ENCODE peak calls at places on chromosomes 1 and 21, in seven cellular contexts. One of them, this sample, is unnamed.

GRCh38 chr1:92446546-92446945 is 40.2 kb downstream of the GFI1 start:
- DNase-seq in hepatocyte: peak
- DNase-seq in Calu3: no peak
- DNase-seq in bronchial epithelial cell: peak
- DNase-seq in activated CD8-positive, alpha-beta T cell treated with anti-CD3 and anti-CD28 coated beads for 36 hours: no peak
- DNase-seq in omental fat pad: no peak
- DNase-seq in GM06990: no peak
- DNase-seq in this sample: no peak

GRCh38 chr1:49298304-49298703 is 521.6 kb upstream of the BEND5 start:
- DNase-seq in hepatocyte: no peak
- DNase-seq in Calu3: peak
- DNase-seq in bronchial epithelial cell: no peak
- DNase-seq in activated CD8-positive, alpha-beta T cell treated with anti-CD3 and anti-CD28 coated beads for 36 hours: no peak
- DNase-seq in omental fat pad: peak
- DNase-seq in GM06990: no peak
- DNase-seq in this sample: peak

GRCh38 chr1:209249280-209249670 is 334.2 kb upstream of the CAMK1G start:
- DNase-seq in hepatocyte: no peak
- DNase-seq in Calu3: no peak
- DNase-seq in bronchial epithelial cell: no peak
- DNase-seq in activated CD8-positive, alpha-beta T cell treated with anti-CD3 and anti-CD28 coated beads for 36 hours: no peak
- DNase-seq in omental fat pad: no peak
- DNase-seq in GM06990: no peak
- DNase-seq in this sample: no peak

GRCh38 chr21:22201669-22202068 is 1203.5 kb downstream of the NCAM2 start:
- DNase-seq in hepatocyte: no peak
- DNase-seq in Calu3: no peak
- DNase-seq in bronchial epithelial cell: no peak
- DNase-seq in activated CD8-positive, alpha-beta T cell treated with anti-CD3 and anti-CD28 coated beads for 36 hours: no peak
- DNase-seq in omental fat pad: no peak
- DNase-seq in GM06990: no peak
- DNase-seq in this sample: no peak

GRCh38 chr1:191788551-191788950 is 369.7 kb upstream of the RGS18 start:
- DNase-seq in hepatocyte: no peak
- DNase-seq in Calu3: no peak
- DNase-seq in bronchial epithelial cell: no peak
- DNase-seq in activated CD8-positive, alpha-beta T cell treated with anti-CD3 and anti-CD28 coated beads for 36 hours: no peak
- DNase-seq in omental fat pad: no peak
- DNase-seq in GM06990: no peak
- DNase-seq in this sample: no peak

GRCh38 chr1:177948336-177948972 is 21.4 kb downstream of the SEC16B start:
- DNase-seq in hepatocyte: peak
- DNase-seq in Calu3: peak
- DNase-seq in bronchial epithelial cell: peak
- DNase-seq in activated CD8-positive, alpha-beta T cell treated with anti-CD3 and anti-CD28 coated beads for 36 hours: peak
- DNase-seq in omental fat pad: no peak
- DNase-seq in GM06990: no peak
- DNase-seq in this sample: peak

GRCh38 chr1:2257245-2257627 is 29.1 kb downstream of the SKI start:
- DNase-seq in hepatocyte: no peak
- DNase-seq in Calu3: no peak
- DNase-seq in bronchial epithelial cell: no peak
- DNase-seq in activated CD8-positive, alpha-beta T cell treated with anti-CD3 and anti-CD28 coated beads for 36 hours: no peak
- DNase-seq in omental fat pad: no peak
- DNase-seq in GM06990: no peak
- DNase-seq in this sample: peak

GRCh38 chr1:51870603-51871350 is 7.8 kb downstream of the NRDC start:
- DNase-seq in hepatocyte: no peak
- DNase-seq in Calu3: no peak
- DNase-seq in bronchial epithelial cell: no peak
- DNase-seq in activated CD8-positive, alpha-beta T cell treated with anti-CD3 and anti-CD28 coated beads for 36 hours: no peak
- DNase-seq in omental fat pad: no peak
- DNase-seq in GM06990: no peak
- DNase-seq in this sample: no peak

GRCh38 chr1:161209790-161210409 is 5.2 kb upstream of the FCER1G start:
- DNase-seq in hepatocyte: peak
- DNase-seq in Calu3: peak
- DNase-seq in bronchial epithelial cell: peak
- DNase-seq in activated CD8-positive, alpha-beta T cell treated with anti-CD3 and anti-CD28 coated beads for 36 hours: peak
- DNase-seq in omental fat pad: peak
- DNase-seq in GM06990: peak
- DNase-seq in this sample: peak

GRCh38 chr1:50332941-50333594 is 90.2 kb downstream of the DMRTA2 start:
- DNase-seq in hepatocyte: peak
- DNase-seq in Calu3: peak
- DNase-seq in bronchial epithelial cell: no peak
- DNase-seq in activated CD8-positive, alpha-beta T cell treated with anti-CD3 and anti-CD28 coated beads for 36 hours: peak
- DNase-seq in omental fat pad: no peak
- DNase-seq in GM06990: peak
- DNase-seq in this sample: peak

GRCh38 chr1:94801919-94802546 is 18.1 kb upstream of the SLC44A3 start:
- DNase-seq in hepatocyte: peak
- DNase-seq in Calu3: peak
- DNase-seq in bronchial epithelial cell: peak
- DNase-seq in activated CD8-positive, alpha-beta T cell treated with anti-CD3 and anti-CD28 coated beads for 36 hours: no peak
- DNase-seq in omental fat pad: no peak
- DNase-seq in GM06990: no peak
- DNase-seq in this sample: peak
- TF ChIP-seq CTCF in hepatocyte: peak
- TF ChIP-seq CTCF in Calu3: peak
- TF ChIP-seq CTCF in bronchial epithelial cell: peak
- TF ChIP-seq CTCF in activated CD8-positive, alpha-beta T cell treated with anti-CD3 and anti-CD28 coated beads for 36 hours: no peak
- TF ChIP-seq CTCF in omental fat pad: no peak
- TF ChIP-seq CTCF in GM06990: peak
- TF ChIP-seq CTCF in this sample: peak

DNA sequence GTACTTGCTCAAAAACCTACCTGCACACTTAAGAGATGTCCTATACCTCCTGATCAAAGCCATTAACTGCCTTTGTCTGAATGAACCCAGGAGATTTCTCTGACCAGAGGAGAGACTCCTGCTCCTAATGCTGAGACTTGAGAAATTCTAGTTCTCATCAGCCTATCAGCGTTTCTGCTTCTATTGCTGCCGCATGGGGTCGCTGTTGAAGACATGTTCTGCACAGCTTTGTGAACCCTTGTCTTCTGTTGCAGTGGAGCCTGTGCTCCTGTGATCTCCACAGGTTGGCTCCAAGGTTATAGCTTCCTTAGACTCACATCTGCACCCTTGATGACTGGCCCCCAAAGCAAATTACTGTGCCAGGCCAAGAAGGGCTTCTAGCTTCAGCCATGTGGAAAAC is 40.2 kb downstream of the EDN2 start:
- DNase-seq in hepatocyte: no peak
- DNase-seq in Calu3: no peak
- DNase-seq in bronchial epithelial cell: no peak
- DNase-seq in activated CD8-positive, alpha-beta T cell treated with anti-CD3 and anti-CD28 coated beads for 36 hours: peak
- DNase-seq in omental fat pad: no peak
- DNase-seq in GM06990: no peak
- DNase-seq in this sample: no peak
- TF ChIP-seq CTCF in hepatocyte: peak
- TF ChIP-seq CTCF in Calu3: no peak
- TF ChIP-seq CTCF in bronchial epithelial cell: no peak
- TF ChIP-seq CTCF in activated CD8-positive, alpha-beta T cell treated with anti-CD3 and anti-CD28 coated beads for 36 hours: peak
- TF ChIP-seq CTCF in omental fat pad: no peak
- TF ChIP-seq CTCF in GM06990: peak
- TF ChIP-seq CTCF in this sample: peak

GRCh38 chr1:23741609-23742008 is 1.7 kb upstream of the ELOA start:
- DNase-seq in hepatocyte: no peak
- DNase-seq in Calu3: no peak
- DNase-seq in bronchial epithelial cell: no peak
- DNase-seq in activated CD8-positive, alpha-beta T cell treated with anti-CD3 and anti-CD28 coated beads for 36 hours: no peak
- DNase-seq in omental fat pad: no peak
- DNase-seq in GM06990: no peak
- DNase-seq in this sample: peak

GRCh38 chr1:23743287-23744052 is at the start of gene ELOA:
- DNase-seq in hepatocyte: peak
- DNase-seq in Calu3: peak
- DNase-seq in bronchial epithelial cell: peak
- DNase-seq in activated CD8-positive, alpha-beta T cell treated with anti-CD3 and anti-CD28 coated beads for 36 hours: peak
- DNase-seq in omental fat pad: peak
- DNase-seq in GM06990: peak
- DNase-seq in this sample: peak

GRCh38 chr1:23747947-23748346 is 4.7 kb downstream of the ELOA start:
- DNase-seq in hepatocyte: no peak
- DNase-seq in Calu3: no peak
- DNase-seq in bronchial epithelial cell: no peak
- DNase-seq in activated CD8-positive, alpha-beta T cell treated with anti-CD3 and anti-CD28 coated beads for 36 hours: no peak
- DNase-seq in omental fat pad: no peak
- DNase-seq in GM06990: no peak
- DNase-seq in this sample: no peak

GRCh38 chr1:23742670-23743286 is 493 bp upstream of the ELOA start:
- DNase-seq in hepatocyte: no peak
- DNase-seq in Calu3: peak
- DNase-seq in bronchial epithelial cell: peak
- DNase-seq in activated CD8-positive, alpha-beta T cell treated with anti-CD3 and anti-CD28 coated beads for 36 hours: peak
- DNase-seq in omental fat pad: no peak
- DNase-seq in GM06990: no peak
- DNase-seq in this sample: peak

DNA sequence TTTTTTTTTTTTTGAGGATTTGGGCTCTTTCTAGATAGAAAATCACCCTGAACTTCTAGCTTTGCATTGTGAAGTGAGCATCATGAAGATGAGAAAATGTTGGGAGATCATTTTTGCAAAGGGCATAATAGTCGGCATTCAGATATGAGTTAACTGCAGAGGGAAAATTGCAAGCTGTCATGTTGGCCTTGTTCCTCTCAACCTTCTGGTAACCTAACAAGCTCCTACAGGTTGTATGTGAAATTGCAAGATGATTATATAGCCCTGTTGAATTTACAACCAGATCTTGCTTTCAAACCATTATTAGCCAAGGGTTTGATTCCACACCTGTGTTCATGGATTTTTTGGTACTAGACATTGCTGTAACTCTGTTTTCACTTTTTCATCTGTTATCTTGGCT is 2.2 kb downstream of the ELOA start:
- DNase-seq in hepatocyte: peak
- DNase-seq in Calu3: no peak
- DNase-seq in bronchial epithelial cell: peak
- DNase-seq in activated CD8-positive, alpha-beta T cell treated with anti-CD3 and anti-CD28 coated beads for 36 hours: no peak
- DNase-seq in omental fat pad: no peak
- DNase-seq in GM06990: no peak
- DNase-seq in this sample: peak
- TF ChIP-seq CTCF in hepatocyte: peak
- TF ChIP-seq CTCF in Calu3: no peak
- TF ChIP-seq CTCF in bronchial epithelial cell: peak
- TF ChIP-seq CTCF in activated CD8-positive, alpha-beta T cell treated with anti-CD3 and anti-CD28 coated beads for 36 hours: peak
- TF ChIP-seq CTCF in omental fat pad: no peak
- TF ChIP-seq CTCF in GM06990: peak
- TF ChIP-seq CTCF in this sample: peak

GRCh38 chr1:153548722-153549695 is at the start of gene S100A3:
- DNase-seq in hepatocyte: peak
- DNase-seq in Calu3: peak
- DNase-seq in bronchial epithelial cell: peak
- DNase-seq in activated CD8-positive, alpha-beta T cell treated with anti-CD3 and anti-CD28 coated beads for 36 hours: no peak
- DNase-seq in omental fat pad: no peak
- DNase-seq in GM06990: no peak
- DNase-seq in this sample: peak
- TF ChIP-seq CTCF in hepatocyte: no peak
- TF ChIP-seq CTCF in Calu3: no peak
- TF ChIP-seq CTCF in bronchial epithelial cell: peak
- TF ChIP-seq CTCF in activated CD8-positive, alpha-beta T cell treated with anti-CD3 and anti-CD28 coated beads for 36 hours: no peak
- TF ChIP-seq CTCF in omental fat pad: no peak
- TF ChIP-seq CTCF in GM06990: no peak
- TF ChIP-seq CTCF in this sample: peak

GRCh38 chr21:45778686-45779085 is 135.2 kb downstream of the PCBP3 start:
- DNase-seq in hepatocyte: no peak
- DNase-seq in Calu3: no peak
- DNase-seq in bronchial epithelial cell: no peak
- DNase-seq in activated CD8-positive, alpha-beta T cell treated with anti-CD3 and anti-CD28 coated beads for 36 hours: no peak
- DNase-seq in omental fat pad: no peak
- DNase-seq in GM06990: no peak
- DNase-seq in this sample: no peak
- TF ChIP-seq CTCF in hepatocyte: no peak
- TF ChIP-seq CTCF in Calu3: no peak
- TF ChIP-seq CTCF in bronchial epithelial cell: no peak
- TF ChIP-seq CTCF in activated CD8-positive, alpha-beta T cell treated with anti-CD3 and anti-CD28 coated beads for 36 hours: no peak
- TF ChIP-seq CTCF in omental fat pad: no peak
- TF ChIP-seq CTCF in GM06990: no peak
- TF ChIP-seq CTCF in this sample: no peak

GRCh38 chr1:62391369-62391971 is 45.4 kb upstream of the USP1 start:
- DNase-seq in hepatocyte: peak
- DNase-seq in Calu3: peak
- DNase-seq in bronchial epithelial cell: peak
- DNase-seq in activated CD8-positive, alpha-beta T cell treated with anti-CD3 and anti-CD28 coated beads for 36 hours: peak
- DNase-seq in omental fat pad: no peak
- DNase-seq in GM06990: no peak
- DNase-seq in this sample: no peak
- TF ChIP-seq CTCF in hepatocyte: peak
- TF ChIP-seq CTCF in Calu3: peak
- TF ChIP-seq CTCF in bronchial epithelial cell: peak
- TF ChIP-seq CTCF in activated CD8-positive, alpha-beta T cell treated with anti-CD3 and anti-CD28 coated beads for 36 hours: peak
- TF ChIP-seq CTCF in omental fat pad: no peak
- TF ChIP-seq CTCF in GM06990: peak
- TF ChIP-seq CTCF in this sample: peak

GRCh38 chr1:38138498-38139233 is 92.1 kb upstream of the POU3F1 start:
- DNase-seq in hepatocyte: peak
- DNase-seq in Calu3: no peak
- DNase-seq in bronchial epithelial cell: peak
- DNase-seq in activated CD8-positive, alpha-beta T cell treated with anti-CD3 and anti-CD28 coated beads for 36 hours: no peak
- DNase-seq in omental fat pad: peak
- DNase-seq in GM06990: no peak
- DNase-seq in this sample: peak
- TF ChIP-seq CTCF in hepatocyte: no peak
- TF ChIP-seq CTCF in Calu3: no peak
- TF ChIP-seq CTCF in bronchial epithelial cell: peak
- TF ChIP-seq CTCF in activated CD8-positive, alpha-beta T cell treated with anti-CD3 and anti-CD28 coated beads for 36 hours: no peak
- TF ChIP-seq CTCF in omental fat pad: no peak
- TF ChIP-seq CTCF in GM06990: no peak
- TF ChIP-seq CTCF in this sample: peak

DNA sequence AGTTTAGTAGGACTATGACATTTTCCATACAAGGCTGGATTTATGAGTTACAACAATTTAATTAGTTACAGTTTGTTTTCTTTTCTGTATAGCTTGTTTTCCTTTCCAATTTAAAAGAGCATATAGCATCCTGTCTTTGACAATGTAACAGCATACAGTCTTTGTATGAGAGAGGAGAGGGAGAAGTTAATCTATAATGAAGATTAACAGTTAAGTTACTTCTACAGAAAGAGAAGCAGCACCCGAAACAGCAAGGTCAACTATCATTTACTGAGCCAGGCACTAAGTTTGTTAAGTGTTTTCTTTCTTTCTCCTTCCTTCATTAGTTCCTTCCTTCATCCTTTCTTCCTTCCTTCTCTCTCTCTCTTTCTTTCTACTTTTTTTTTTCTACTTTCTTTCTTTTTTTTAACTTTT is 52.3 kb upstream of the RAB4A start:
- DNase-seq in hepatocyte: no peak
- DNase-seq in Calu3: no peak
- DNase-seq in bronchial epithelial cell: no peak
- DNase-seq in activated CD8-positive, alpha-beta T cell treated with anti-CD3 and anti-CD28 coated beads for 36 hours: no peak
- DNase-seq in omental fat pad: no peak
- DNase-seq in GM06990: no peak
- DNase-seq in this sample: no peak
- TF ChIP-seq CTCF in hepatocyte: no peak
- TF ChIP-seq CTCF in Calu3: no peak
- TF ChIP-seq CTCF in bronchial epithelial cell: no peak
- TF ChIP-seq CTCF in activated CD8-positive, alpha-beta T cell treated with anti-CD3 and anti-CD28 coated beads for 36 hours: no peak
- TF ChIP-seq CTCF in omental fat pad: no peak
- TF ChIP-seq CTCF in GM06990: no peak
- TF ChIP-seq CTCF in this sample: no peak

GRCh38 chr1:180623579-180624347 is 8.1 kb upstream of the XPR1 start:
- DNase-seq in hepatocyte: peak
- DNase-seq in Calu3: peak
- DNase-seq in bronchial epithelial cell: no peak
- DNase-seq in activated CD8-positive, alpha-beta T cell treated with anti-CD3 and anti-CD28 coated beads for 36 hours: no peak
- DNase-seq in omental fat pad: no peak
- DNase-seq in GM06990: no peak
- DNase-seq in this sample: peak
- TF ChIP-seq CTCF in hepatocyte: peak
- TF ChIP-seq CTCF in Calu3: peak
- TF ChIP-seq CTCF in bronchial epithelial cell: no peak
- TF ChIP-seq CTCF in activated CD8-positive, alpha-beta T cell treated with anti-CD3 and anti-CD28 coated beads for 36 hours: no peak
- TF ChIP-seq CTCF in omental fat pad: no peak
- TF ChIP-seq CTCF in GM06990: no peak
- TF ChIP-seq CTCF in this sample: peak

This sample was measured in AG10803.